ENCODE peak calls at places on chromosomes 4 and X, in five cellular contexts. M is A549, B is SK-N-SH, R is GM12878, P is K562. A is an unnamed sample.

GRCh38 chr4:121977251-121978168 is 25.6 kb upstream of the TRPC3 start:
- DNase-seq in M (no peak), B (no peak), P (no peak), R (peak), A (peak)

GRCh38 chr4:10089346-10089745 is 27.3 kb downstream of the WDR1 start:
- DNase-seq in B (no peak), P (no peak), R (no peak), M (no peak), A (no peak)

GRCh38 chrX:121254336-121254735 is 206.9 kb downstream of the GLUD2 start:
- DNase-seq in B (no peak), P (no peak), R (no peak), M (no peak), A (no peak)

GRCh38 chrX:15301924-15302323 is 13.5 kb downstream of the ASB11 start:
- DNase-seq in R (no peak), P (no peak), M (no peak), B (no peak), A (peak)

GRCh38 chrX:29530520-29530919 is 684.8 kb upstream of the MAGEB2 start:
- DNase-seq in P (no peak), B (no peak), R (no peak), M (no peak), A (peak)

GRCh38 chr4:178205826-178206225 is 763.6 kb upstream of the AGA start:
- DNase-seq in R (no peak), M (no peak), P (no peak), B (no peak), A (peak)

GRCh38 chr4:124486423-124486822 is 226.1 kb downstream of the ANKRD50 start:
- DNase-seq in P (no peak), R (no peak), B (no peak), M (no peak), A (no peak)

GRCh38 chr4:128542047-128542446 is 254.4 kb upstream of the PGRMC2 start:
- DNase-seq in M (no peak), B (no peak), R (no peak), P (no peak), A (no peak)

GRCh38 chr4:107736037-107736436 is 16.0 kb upstream of the PAPSS1 start:
- DNase-seq in P (no peak), M (no peak), R (no peak), B (no peak), A (no peak)

GRCh38 chrX:75086731-75087195 is 69.3 kb downstream of the ABCB7 start:
- DNase-seq in M (no peak), R (no peak), B (no peak), P (no peak), A (no peak)

GRCh38 chr4:7559741-7560376 is 125.1 kb upstream of the PSAPL1 start:
- DNase-seq in R (no peak), B (no peak), M (no peak), P (no peak), A (no peak)

GRCh38 chr4:42927946-42928345 is 35.4 kb downstream of the GRXCR1 start:
- DNase-seq in P (no peak), R (no peak), M (no peak), B (no peak), A (no peak)

GRCh38 chr4:170145120-170145519 is 55.4 kb upstream of the AADAT start:
- DNase-seq in R (no peak), M (no peak), B (no peak), P (no peak), A (no peak)

GRCh38 chrX:38215141-38215540 is 5.5 kb downstream of the SRPX start:
- DNase-seq in R (no peak), P (no peak), B (no peak), M (no peak), A (peak)

DNA sequence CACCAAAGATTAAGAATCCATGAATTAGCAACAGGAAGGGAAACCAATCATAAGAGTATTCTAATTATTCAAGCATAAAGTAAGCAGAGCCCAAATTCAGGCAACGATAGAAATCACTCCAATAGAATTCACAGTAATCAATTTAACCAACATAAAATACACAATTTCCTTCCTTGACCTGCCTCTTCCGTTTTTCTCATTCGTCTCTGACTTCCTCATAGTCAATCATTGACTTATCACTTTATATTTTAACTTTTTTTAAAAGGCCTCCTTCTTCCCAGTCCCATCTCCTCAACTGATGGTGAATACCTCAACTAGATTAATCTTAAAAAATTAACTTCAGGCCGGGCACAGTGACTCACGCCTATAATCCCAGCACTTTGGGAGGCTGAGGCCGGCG is 13.4 kb downstream of the CNOT6L start:
- DNase-seq in R (no peak), B (no peak), P (no peak), M (no peak), A (no peak)
- TF ChIP-seq RCOR1 in R (no peak), B (no peak), P (no peak), M (no peak), A (no peak)

GRCh38 chr4:176005766-176006165 is 59.9 kb upstream of the WDR17 start:
- DNase-seq in P (no peak), R (no peak), B (no peak), M (no peak), A (no peak)
- TF ChIP-seq RAD21 in P (no peak), R (no peak), B (no peak), M (no peak), A (no peak)

DNA sequence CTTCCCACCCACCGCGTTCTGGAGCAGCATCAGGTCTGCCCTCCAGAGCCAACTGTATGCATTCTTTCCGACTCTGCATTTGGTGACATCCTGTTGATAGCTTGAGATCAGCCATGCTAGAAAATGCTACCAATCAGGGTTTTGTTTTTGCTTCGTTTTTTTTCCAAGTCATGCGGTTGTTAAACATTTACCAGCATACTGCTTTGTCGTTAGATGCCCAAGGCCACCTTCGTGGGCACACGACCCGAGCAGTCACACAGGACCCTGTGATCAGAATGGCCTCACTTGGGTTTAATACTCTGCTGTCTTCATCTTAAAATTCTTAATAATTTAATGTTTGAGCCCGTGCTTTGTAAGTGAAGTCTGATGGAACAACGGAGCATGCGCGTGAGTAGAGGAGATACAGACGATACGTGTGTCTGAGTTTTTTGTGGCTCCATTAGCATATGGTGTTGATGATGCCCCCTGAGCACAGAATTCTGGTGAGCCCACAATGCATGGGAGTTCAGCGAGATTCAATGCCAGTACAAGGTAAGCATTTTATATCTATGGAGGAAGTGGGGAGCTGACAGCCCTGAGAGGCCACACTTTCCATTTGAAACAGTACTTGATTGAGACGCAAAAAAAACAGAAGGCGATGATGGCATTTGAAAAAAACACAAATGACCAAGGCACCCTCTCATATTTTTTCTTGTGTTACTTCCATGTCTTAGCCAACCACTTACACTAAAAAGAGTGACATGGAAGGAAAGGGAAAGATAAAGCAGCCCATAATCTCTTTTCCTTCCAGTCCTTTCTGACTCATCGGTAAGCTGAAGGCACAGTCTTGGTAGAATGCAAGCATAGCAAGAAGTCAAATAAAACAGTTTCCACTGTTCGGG is 323.6 kb downstream of the BCOR start:
- DNase-seq in B (no peak), M (no peak), R (no peak), P (no peak), A (peak)
- TF ChIP-seq RCOR1 in B (no peak), M (no peak), R (no peak), P (no peak), A (no peak)

GRCh38 chrX:115036029-115036428 is 18.6 kb upstream of the IL13RA2 start:
- DNase-seq in R (no peak), B (no peak), P (no peak), M (no peak), A (no peak)

GRCh38 chrX:115031989-115032388 is 14.6 kb upstream of the IL13RA2 start:
- DNase-seq in P (no peak), R (no peak), B (no peak), M (no peak), A (no peak)

GRCh38 chrX:115029869-115030564 is 12.6 kb upstream of the IL13RA2 start:
- DNase-seq in M (no peak), P (no peak), R (no peak), B (no peak), A (no peak)

GRCh38 chrX:115030635-115031034 is 13.2 kb upstream of the IL13RA2 start:
- DNase-seq in R (no peak), M (no peak), P (no peak), B (no peak), A (no peak)
- TF ChIP-seq RAD21 in R (no peak), M (no peak), P (no peak), B (no peak), A (no peak)

GRCh38 chr4:173834151-173834550 is 304.1 kb upstream of the HAND2 start:
- DNase-seq in M (peak), B (no peak), R (no peak), P (no peak), A (peak)

GRCh38 chr4:173835863-173836262 is 305.8 kb upstream of the HAND2 start:
- DNase-seq in P (no peak), R (no peak), B (peak), M (no peak), A (peak)

GRCh38 chr4:173837517-173837916 is 307.5 kb upstream of the HAND2 start:
- DNase-seq in B (no peak), M (no peak), R (no peak), P (no peak), A (no peak)
- TF ChIP-seq RCOR1 in B (no peak), M (no peak), R (no peak), P (no peak), A (no peak)

GRCh38 chr4:14871676-14872430 is 130.4 kb upstream of the CPEB2 start:
- DNase-seq in M (no peak), P (no peak), B (no peak), R (no peak), A (no peak)
- TF ChIP-seq RAD21 in M (peak), P (peak), B (no peak), R (peak), A (no peak)

GRCh38 chrX:129599996-129600395 is 54.8 kb downstream of the APLN start:
- DNase-seq in M (no peak), P (no peak), B (no peak), R (no peak), A (no peak)

GRCh38 chrX:129599499-129599898 is 55.3 kb downstream of the APLN start:
- DNase-seq in R (no peak), B (no peak), M (no peak), P (no peak), A (no peak)

GRCh38 chrX:129597905-129598304 is 56.9 kb downstream of the APLN start:
- DNase-seq in P (no peak), B (no peak), M (no peak), R (no peak), A (no peak)

GRCh38 chrX:129596077-129596476 is 56.0 kb downstream of the OCRL start:
- DNase-seq in P (no peak), R (no peak), M (no peak), B (no peak), A (no peak)

DNA sequence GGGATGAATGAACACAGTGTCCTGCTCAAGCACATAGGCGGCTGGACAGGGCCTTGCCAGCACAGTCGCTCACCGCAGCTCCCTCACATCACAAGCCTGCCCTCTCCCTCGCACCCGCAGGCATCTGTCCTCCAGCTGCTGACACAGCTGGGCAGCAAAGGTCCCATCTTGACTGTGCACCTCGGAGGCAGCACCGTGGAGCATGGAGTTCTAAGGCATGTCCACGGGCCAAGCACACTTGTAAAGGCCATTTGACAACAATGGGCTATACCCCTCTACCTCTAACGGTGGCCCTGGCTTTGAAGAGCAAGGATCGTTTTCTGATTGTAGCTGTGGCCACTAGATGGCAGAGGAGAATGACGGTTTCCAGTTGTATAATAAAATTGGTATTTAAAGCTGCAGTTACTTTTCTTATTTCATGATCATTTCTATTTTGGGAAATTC is 53.8 kb downstream of the APLN start:
- DNase-seq in M (peak), P (peak), B (peak), R (no peak), A (peak)
- TF ChIP-seq RCOR1 in M (no peak), P (no peak), B (no peak), R (no peak), A (no peak)

DNA sequence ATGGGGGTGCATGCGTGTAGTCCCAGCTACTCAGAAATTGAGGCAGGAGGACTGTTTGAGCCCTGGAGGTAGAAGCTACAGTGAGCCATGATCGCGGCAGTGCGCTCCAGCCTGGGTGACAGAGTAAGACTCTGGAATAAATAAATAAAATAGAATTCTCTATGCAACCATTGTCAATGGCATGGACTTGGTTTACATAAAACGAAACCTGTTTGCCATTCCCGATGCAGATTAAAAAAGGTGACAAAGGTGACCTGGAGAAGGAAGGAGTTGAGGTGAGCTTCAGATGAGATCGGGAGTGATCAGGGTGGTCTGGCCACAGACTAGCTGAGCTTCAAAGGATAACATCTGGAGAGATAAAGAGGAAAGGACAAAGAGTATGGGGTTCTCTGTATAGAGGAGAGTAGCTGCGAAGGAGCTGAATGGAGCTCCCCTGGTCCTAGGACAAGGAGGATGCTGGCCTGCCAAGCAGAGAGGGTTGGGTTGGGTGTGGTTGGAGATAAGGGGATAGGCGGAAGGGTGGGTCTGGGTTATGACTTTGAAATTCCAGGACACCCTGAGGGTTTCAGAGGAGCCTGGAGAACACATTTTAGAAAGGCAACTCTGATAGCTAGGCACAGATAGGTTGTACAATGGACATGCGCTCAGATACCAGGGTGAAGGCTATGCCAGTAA is 98.6 kb downstream of the RBM47 start:
- DNase-seq in R (no peak), B (no peak), P (peak), M (no peak), A (no peak)
- TF ChIP-seq RAD21 in R (no peak), B (no peak), P (no peak), M (no peak), A (no peak)